ENCODE peak calls at places on chromosomes 6 and 20, in eight cellular contexts. I is A549, E is H1, L is HCT116, R is uterus, T is tibial nerve, X is IMR-90, C is breast epithelium. H is an unnamed sample.

GRCh38 chr20:55415567-55416142 is 589.7 kb downstream of the CBLN4 start:
- DNase-seq in I (peak; percentile 13), E (no peak), L (no peak), R (no peak), T (no peak), X (no peak), C (no peak), H (no peak)

GRCh38 chr6:111663232-111663631 is 57.6 kb upstream of the TRAF3IP2 start:
- DNase-seq in I (no peak), E (peak; percentile 60), L (no peak), R (peak; percentile 61), T (no peak), X (no peak), C (no peak), H (no peak)

GRCh38 chr6:87784690-87785089 is 82.7 kb upstream of the AKIRIN2 start:
- DNase-seq in I (no peak), E (no peak), L (no peak), R (no peak), T (no peak), X (no peak), C (no peak), H (no peak)

GRCh38 chr6:108961077-108961476 is 112.9 kb downstream of the ARMC2 start:
- DNase-seq in I (no peak), E (no peak), L (no peak), R (no peak), T (no peak), X (no peak), C (no peak), H (no peak)

GRCh38 chr6:128252293-128253176 is 267.9 kb downstream of the PTPRK start:
- DNase-seq in I (no peak), E (no peak), L (no peak), R (no peak), T (no peak), X (peak; percentile 37), C (no peak), H (no peak)

GRCh38 chr6:27873101-27874030 is 38.8 kb downstream of the OR2B2 start:
- DNase-seq in I (peak; percentile 83), E (peak; percentile 86), L (no peak), R (peak; percentile 21), T (peak; percentile 52), X (peak; percentile 83), C (peak; percentile 60), H (peak; percentile 59)

GRCh38 chr20:59848182-59848581 is 85.3 kb downstream of the SYCP2 start:
- DNase-seq in I (no peak), E (no peak), L (no peak), R (no peak), T (no peak), X (no peak), C (no peak), H (no peak)

GRCh38 chr20:32681175-32682084 is 7.7 kb upstream of the C20orf203 start:
- DNase-seq in I (no peak), E (peak; percentile 67), L (no peak), R (no peak), T (no peak), X (peak; percentile 17), C (peak; percentile 56), H (no peak)

GRCh38 chr6:4460595-4461475 is 315.4 kb upstream of the CDYL start:
- DNase-seq in I (no peak), E (no peak), L (no peak), R (peak; percentile 85), T (peak; percentile 53), X (peak; percentile 44), C (peak; percentile 62), H (peak; percentile 20)

GRCh38 chr6:78607188-78607587 is 260.2 kb upstream of the IRAK1BP1 start:
- DNase-seq in I (no peak), E (no peak), L (no peak), R (no peak), T (no peak), X (peak; percentile 49), C (no peak), H (no peak)

GRCh38 chr6:89310929-89311328 is 4.2 kb downstream of the GABRR2 start:
- DNase-seq in I (no peak), E (no peak), L (no peak), R (no peak), T (no peak), X (no peak), C (no peak), H (no peak)

GRCh38 chr20:31820228-31820627 is 1.1 kb downstream of the MYLK2 start:
- DNase-seq in I (no peak), E (no peak), L (no peak), R (no peak), T (no peak), X (no peak), C (no peak), H (no peak)

GRCh38 chr20:23841693-23842092 is 15.2 kb upstream of the CST2 start:
- DNase-seq in I (no peak), E (no peak), L (no peak), R (no peak), T (no peak), X (no peak), C (no peak), H (no peak)

DNA sequence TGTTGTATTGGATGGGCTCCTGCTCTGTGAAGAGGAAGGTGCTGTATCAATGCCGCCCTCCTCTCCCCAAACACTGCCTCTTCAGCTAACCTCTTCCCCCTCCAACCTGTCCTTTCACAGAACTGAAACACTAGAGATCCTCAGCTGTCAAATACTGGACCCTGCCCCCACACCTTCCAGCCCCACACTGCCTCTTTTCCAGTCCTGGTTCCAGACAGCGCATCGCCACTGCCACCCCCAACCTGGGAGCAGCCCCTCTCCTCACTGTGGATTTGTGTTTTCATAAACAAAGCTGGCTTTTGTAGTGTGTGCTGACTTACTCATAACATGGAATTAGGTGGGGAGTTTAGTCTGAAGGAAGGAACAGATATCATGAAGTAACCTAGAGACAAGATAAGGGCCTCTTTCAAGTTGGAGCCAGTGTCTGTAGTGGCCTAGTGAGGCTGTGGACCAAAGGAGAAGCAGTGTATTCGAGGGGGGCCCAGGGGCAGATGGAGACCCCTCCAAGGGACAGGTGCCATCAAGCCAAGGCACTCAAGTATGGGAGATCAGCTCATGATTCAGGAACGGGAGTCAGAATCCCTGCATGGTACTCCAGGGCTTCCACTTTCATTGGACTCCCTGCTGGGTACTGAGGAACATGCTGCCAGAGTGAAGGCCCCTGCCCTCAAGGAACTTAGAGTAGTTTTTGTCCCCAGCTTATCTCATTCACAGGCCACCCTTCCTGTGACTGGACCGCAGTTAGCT is 2.1 kb downstream of the SCUBE3 start:
- DNase-seq in I (no peak), E (no peak), L (no peak), R (no peak), T (no peak), X (peak; percentile 27), C (no peak), H (no peak)
- H3K4me3 ChIP-seq in I (no peak overlapping the region), E (no peak overlapping the region), L (no peak overlapping the region), R (no peak overlapping the region), T (no peak overlapping the region), X (no peak overlapping the region), C (no peak overlapping the region), H (no peak overlapping the region)

GRCh38 chr6:137166247-137167098 is 7.0 kb downstream of the IL22RA2 start:
- DNase-seq in I (no peak), E (no peak), L (no peak), R (no peak), T (no peak), X (no peak), C (no peak), H (no peak)

GRCh38 chr6:137162692-137163303 is 10.6 kb downstream of the IL22RA2 start:
- DNase-seq in I (no peak), E (no peak), L (no peak), R (no peak), T (no peak), X (no peak), C (no peak), H (no peak)

GRCh38 chr6:137167702-137168377 is 5.6 kb downstream of the IL22RA2 start:
- DNase-seq in I (no peak), E (no peak), L (no peak), R (no peak), T (no peak), X (no peak), C (no peak), H (no peak)

GRCh38 chr6:137163732-137164318 is 9.6 kb downstream of the IL22RA2 start:
- DNase-seq in I (no peak), E (no peak), L (no peak), R (no peak), T (no peak), X (no peak), C (no peak), H (no peak)

GRCh38 chr6:137165375-137166246 is 7.8 kb downstream of the IL22RA2 start:
- DNase-seq in I (peak; percentile 37), E (no peak), L (peak; percentile 6), R (no peak), T (no peak), X (no peak), C (no peak), H (peak; percentile 70)
- TF ChIP-seq POLR2A in I (no peak), E (no peak), L (no peak), R (no peak), T (no peak), X (no peak), C (no peak), H (no peak)

DNA sequence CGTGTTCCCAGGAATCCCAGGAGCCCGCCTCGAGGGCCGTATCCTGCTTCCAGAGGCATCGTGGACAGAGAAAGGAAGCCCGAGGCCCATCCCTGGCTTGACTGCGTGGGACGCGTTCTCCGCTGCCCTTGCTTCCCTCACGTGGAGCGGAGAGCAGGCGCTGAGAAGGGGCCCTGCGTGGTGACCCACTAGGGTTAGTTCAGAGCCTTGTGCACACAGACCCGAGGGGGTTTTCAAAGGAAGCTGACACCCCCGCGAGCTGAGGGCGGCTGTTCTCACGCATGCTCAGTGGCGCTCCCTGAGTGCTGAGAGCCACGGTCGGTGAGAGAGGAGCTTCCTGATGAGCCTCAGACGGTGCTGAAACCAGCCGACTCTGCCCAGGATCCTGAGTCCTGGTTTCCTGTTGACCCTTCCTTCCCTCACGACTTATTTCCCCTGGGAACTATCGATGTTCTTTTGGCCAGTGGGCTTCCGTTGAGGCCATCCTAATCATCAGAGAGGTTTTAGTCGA is 28.9 kb upstream of the CCR6 start:
- DNase-seq in I (no peak), E (no peak), L (no peak), R (no peak), T (no peak), X (no peak), C (no peak), H (no peak)
- H3K4me3 ChIP-seq in I (no peak overlapping the region), E (no peak overlapping the region), L (no peak overlapping the region), R (no peak overlapping the region), T (no peak overlapping the region), X (no peak overlapping the region), C (peak overlapping the region; percentile 4), H (no peak overlapping the region)

GRCh38 chr20:58650181-58650775 is 805 bp upstream of the STX16 start:
- DNase-seq in I (no peak), E (peak; percentile 58), L (no peak), R (peak; percentile 57), T (peak; percentile 29), X (no peak), C (no peak), H (no peak)

GRCh38 chr20:58651548-58651822 is 402 bp downstream of the STX16 start:
- DNase-seq in I (no peak), E (no peak), L (no peak), R (no peak), T (no peak), X (peak; percentile 8), C (no peak), H (no peak)

GRCh38 chr20:58649288-58650180 is 1.5 kb upstream of the STX16 start:
- DNase-seq in I (no peak), E (peak; percentile 56), L (no peak), R (no peak), T (no peak), X (no peak), C (no peak), H (peak; percentile 31)

GRCh38 chr20:58651823-58652605 is 931 bp downstream of the STX16 start:
- DNase-seq in I (peak; percentile 48), E (peak; percentile 66), L (no peak), R (no peak), T (no peak), X (peak; percentile 73), C (no peak), H (peak; percentile 66)

GRCh38 chr20:58650776-58651547 is at the start of gene STX16:
- DNase-seq in I (peak; percentile 96), E (peak; percentile 93), L (peak; percentile 82), R (peak; percentile 87), T (peak; percentile 81), X (peak; percentile 91), C (peak; percentile 89), H (peak; percentile 89)
- TF ChIP-seq POLR2A in I (peak; percentile 44), E (peak; percentile 67), L (no peak), R (peak; percentile 63), T (peak; percentile 28), X (peak; percentile 72), C (peak; percentile 40), H (peak; percentile 90)